ENCODE peak calls at places on chromosomes 4 and X, in nine cellular contexts. One of them, this sample, is unnamed.

GRCh38 chr4:55181606-55182005 is 56.2 kb upstream of the KDR start:
- DNase-seq in ELF-1: peak
- DNase-seq in KBM-7: no peak
- DNase-seq in left lobe of liver: no peak
- DNase-seq in stimulated activated CD4-positive, alpha-beta T cell treated with anti-CD3 and anti-CD28 coated beads, Interleukin-1b, Interleukin-23, amount 100 ng/mL, for 48 hours: no peak
- DNase-seq in COR-L47: no peak
- DNase-seq in activated B cell treated with CpG ODN at 0.5 μM for 24 hours: no peak
- DNase-seq in T follicular helper cell: no peak
- DNase-seq in stomach: no peak
- DNase-seq in this sample: no peak

GRCh38 chrX:68947882-68948605 is 119.2 kb downstream of the EFNB1 start:
- DNase-seq in ELF-1: no peak
- DNase-seq in KBM-7: no peak
- DNase-seq in left lobe of liver: no peak
- DNase-seq in stimulated activated CD4-positive, alpha-beta T cell treated with anti-CD3 and anti-CD28 coated beads, Interleukin-1b, Interleukin-23, amount 100 ng/mL, for 48 hours: no peak
- DNase-seq in COR-L47: no peak
- DNase-seq in activated B cell treated with CpG ODN at 0.5 μM for 24 hours: no peak
- DNase-seq in T follicular helper cell: no peak
- DNase-seq in stomach: no peak
- DNase-seq in this sample: no peak

GRCh38 chr4:22515145-22515887 is 550 bp downstream of the ADGRA3 start:
- DNase-seq in ELF-1: peak
- DNase-seq in KBM-7: peak
- DNase-seq in left lobe of liver: peak
- DNase-seq in stimulated activated CD4-positive, alpha-beta T cell treated with anti-CD3 and anti-CD28 coated beads, Interleukin-1b, Interleukin-23, amount 100 ng/mL, for 48 hours: peak
- DNase-seq in COR-L47: peak
- DNase-seq in activated B cell treated with CpG ODN at 0.5 μM for 24 hours: no peak
- DNase-seq in T follicular helper cell: no peak
- DNase-seq in stomach: peak
- DNase-seq in this sample: peak

GRCh38 chr4:76993787-76994641 is 44.5 kb downstream of the SEPTIN11 start:
- DNase-seq in ELF-1: no peak
- DNase-seq in KBM-7: no peak
- DNase-seq in left lobe of liver: no peak
- DNase-seq in stimulated activated CD4-positive, alpha-beta T cell treated with anti-CD3 and anti-CD28 coated beads, Interleukin-1b, Interleukin-23, amount 100 ng/mL, for 48 hours: peak
- DNase-seq in COR-L47: no peak
- DNase-seq in activated B cell treated with CpG ODN at 0.5 μM for 24 hours: no peak
- DNase-seq in T follicular helper cell: peak
- DNase-seq in stomach: no peak
- DNase-seq in this sample: no peak

GRCh38 chr4:128837198-128837597 is 27.7 kb downstream of the JADE1 start:
- DNase-seq in ELF-1: no peak
- DNase-seq in KBM-7: no peak
- DNase-seq in left lobe of liver: no peak
- DNase-seq in stimulated activated CD4-positive, alpha-beta T cell treated with anti-CD3 and anti-CD28 coated beads, Interleukin-1b, Interleukin-23, amount 100 ng/mL, for 48 hours: no peak
- DNase-seq in COR-L47: no peak
- DNase-seq in activated B cell treated with CpG ODN at 0.5 μM for 24 hours: no peak
- DNase-seq in T follicular helper cell: no peak
- DNase-seq in stomach: no peak
- DNase-seq in this sample: no peak

GRCh38 chr4:138178566-138178965 is 63.6 kb downstream of the SLC7A11 start:
- DNase-seq in ELF-1: no peak
- DNase-seq in KBM-7: no peak
- DNase-seq in left lobe of liver: no peak
- DNase-seq in stimulated activated CD4-positive, alpha-beta T cell treated with anti-CD3 and anti-CD28 coated beads, Interleukin-1b, Interleukin-23, amount 100 ng/mL, for 48 hours: no peak
- DNase-seq in COR-L47: no peak
- DNase-seq in activated B cell treated with CpG ODN at 0.5 μM for 24 hours: no peak
- DNase-seq in T follicular helper cell: no peak
- DNase-seq in stomach: no peak
- DNase-seq in this sample: no peak

GRCh38 chrX:18828832-18829404 is 121.5 kb downstream of the PPEF1 start:
- DNase-seq in ELF-1: peak
- DNase-seq in KBM-7: no peak
- DNase-seq in left lobe of liver: no peak
- DNase-seq in stimulated activated CD4-positive, alpha-beta T cell treated with anti-CD3 and anti-CD28 coated beads, Interleukin-1b, Interleukin-23, amount 100 ng/mL, for 48 hours: peak
- DNase-seq in COR-L47: no peak
- DNase-seq in activated B cell treated with CpG ODN at 0.5 μM for 24 hours: no peak
- DNase-seq in T follicular helper cell: no peak
- DNase-seq in stomach: no peak
- DNase-seq in this sample: no peak

GRCh38 chr4:112029642-112030235 is 115.5 kb upstream of the FAM241A start:
- DNase-seq in ELF-1: no peak
- DNase-seq in KBM-7: no peak
- DNase-seq in left lobe of liver: no peak
- DNase-seq in stimulated activated CD4-positive, alpha-beta T cell treated with anti-CD3 and anti-CD28 coated beads, Interleukin-1b, Interleukin-23, amount 100 ng/mL, for 48 hours: no peak
- DNase-seq in COR-L47: no peak
- DNase-seq in activated B cell treated with CpG ODN at 0.5 μM for 24 hours: no peak
- DNase-seq in T follicular helper cell: no peak
- DNase-seq in stomach: no peak
- DNase-seq in this sample: no peak

GRCh38 chr4:47839259-47839658 is 1.4 kb upstream of the CORIN start:
- DNase-seq in ELF-1: peak
- DNase-seq in KBM-7: peak
- DNase-seq in left lobe of liver: no peak
- DNase-seq in stimulated activated CD4-positive, alpha-beta T cell treated with anti-CD3 and anti-CD28 coated beads, Interleukin-1b, Interleukin-23, amount 100 ng/mL, for 48 hours: peak
- DNase-seq in COR-L47: no peak
- DNase-seq in activated B cell treated with CpG ODN at 0.5 μM for 24 hours: no peak
- DNase-seq in T follicular helper cell: no peak
- DNase-seq in stomach: no peak
- DNase-seq in this sample: no peak

GRCh38 chr4:116531870-116532269 is 553.5 kb downstream of the TRAM1L1 start:
- DNase-seq in ELF-1: peak
- DNase-seq in KBM-7: peak
- DNase-seq in left lobe of liver: no peak
- DNase-seq in stimulated activated CD4-positive, alpha-beta T cell treated with anti-CD3 and anti-CD28 coated beads, Interleukin-1b, Interleukin-23, amount 100 ng/mL, for 48 hours: no peak
- DNase-seq in COR-L47: no peak
- DNase-seq in activated B cell treated with CpG ODN at 0.5 μM for 24 hours: no peak
- DNase-seq in T follicular helper cell: no peak
- DNase-seq in stomach: no peak
- DNase-seq in this sample: no peak

GRCh38 chr4:24482871-24483270 is 101.5 kb downstream of the DHX15 start:
- DNase-seq in ELF-1: no peak
- DNase-seq in KBM-7: no peak
- DNase-seq in left lobe of liver: no peak
- DNase-seq in stimulated activated CD4-positive, alpha-beta T cell treated with anti-CD3 and anti-CD28 coated beads, Interleukin-1b, Interleukin-23, amount 100 ng/mL, for 48 hours: no peak
- DNase-seq in COR-L47: no peak
- DNase-seq in activated B cell treated with CpG ODN at 0.5 μM for 24 hours: no peak
- DNase-seq in T follicular helper cell: no peak
- DNase-seq in stomach: no peak
- DNase-seq in this sample: no peak

GRCh38 chr4:69860007-69860406 is at the start of gene SULT1E1:
- DNase-seq in ELF-1: no peak
- DNase-seq in KBM-7: peak
- DNase-seq in left lobe of liver: no peak
- DNase-seq in stimulated activated CD4-positive, alpha-beta T cell treated with anti-CD3 and anti-CD28 coated beads, Interleukin-1b, Interleukin-23, amount 100 ng/mL, for 48 hours: no peak
- DNase-seq in COR-L47: peak
- DNase-seq in activated B cell treated with CpG ODN at 0.5 μM for 24 hours: no peak
- DNase-seq in T follicular helper cell: no peak
- DNase-seq in stomach: no peak
- DNase-seq in this sample: peak

GRCh38 chrX:57951666-57952319 is 41.5 kb upstream of the ZXDA start:
- DNase-seq in ELF-1: no peak
- DNase-seq in KBM-7: peak
- DNase-seq in left lobe of liver: no peak
- DNase-seq in stimulated activated CD4-positive, alpha-beta T cell treated with anti-CD3 and anti-CD28 coated beads, Interleukin-1b, Interleukin-23, amount 100 ng/mL, for 48 hours: no peak
- DNase-seq in COR-L47: no peak
- DNase-seq in activated B cell treated with CpG ODN at 0.5 μM for 24 hours: no peak
- DNase-seq in T follicular helper cell: no peak
- DNase-seq in stomach: no peak
- DNase-seq in this sample: no peak

GRCh38 chr4:145061325-145061920 is 36.6 kb downstream of the ANAPC10 start:
- DNase-seq in ELF-1: no peak
- DNase-seq in KBM-7: peak
- DNase-seq in left lobe of liver: no peak
- DNase-seq in stimulated activated CD4-positive, alpha-beta T cell treated with anti-CD3 and anti-CD28 coated beads, Interleukin-1b, Interleukin-23, amount 100 ng/mL, for 48 hours: no peak
- DNase-seq in COR-L47: peak
- DNase-seq in activated B cell treated with CpG ODN at 0.5 μM for 24 hours: no peak
- DNase-seq in T follicular helper cell: no peak
- DNase-seq in stomach: no peak
- DNase-seq in this sample: peak

GRCh38 chrX:27309406-27309805 is 153.7 kb downstream of the PPP4R3C start:
- DNase-seq in ELF-1: no peak
- DNase-seq in KBM-7: no peak
- DNase-seq in left lobe of liver: no peak
- DNase-seq in stimulated activated CD4-positive, alpha-beta T cell treated with anti-CD3 and anti-CD28 coated beads, Interleukin-1b, Interleukin-23, amount 100 ng/mL, for 48 hours: no peak
- DNase-seq in COR-L47: no peak
- DNase-seq in activated B cell treated with CpG ODN at 0.5 μM for 24 hours: no peak
- DNase-seq in T follicular helper cell: no peak
- DNase-seq in stomach: no peak
- DNase-seq in this sample: no peak

GRCh38 chr4:102299708-102300107 is 45.6 kb downstream of the SLC39A8 start:
- DNase-seq in ELF-1: peak
- DNase-seq in KBM-7: peak
- DNase-seq in left lobe of liver: no peak
- DNase-seq in stimulated activated CD4-positive, alpha-beta T cell treated with anti-CD3 and anti-CD28 coated beads, Interleukin-1b, Interleukin-23, amount 100 ng/mL, for 48 hours: peak
- DNase-seq in COR-L47: peak
- DNase-seq in activated B cell treated with CpG ODN at 0.5 μM for 24 hours: no peak
- DNase-seq in T follicular helper cell: no peak
- DNase-seq in stomach: peak
- DNase-seq in this sample: no peak

GRCh38 chr4:121951570-121952110 is at the start of gene TRPC3:
- DNase-seq in ELF-1: peak
- DNase-seq in KBM-7: peak
- DNase-seq in left lobe of liver: no peak
- DNase-seq in stimulated activated CD4-positive, alpha-beta T cell treated with anti-CD3 and anti-CD28 coated beads, Interleukin-1b, Interleukin-23, amount 100 ng/mL, for 48 hours: peak
- DNase-seq in COR-L47: peak
- DNase-seq in activated B cell treated with CpG ODN at 0.5 μM for 24 hours: peak
- DNase-seq in T follicular helper cell: peak
- DNase-seq in stomach: peak
- DNase-seq in this sample: peak

GRCh38 chrX:149472620-149473019 is 32.5 kb downstream of the IDS start:
- DNase-seq in ELF-1: no peak
- DNase-seq in KBM-7: no peak
- DNase-seq in left lobe of liver: peak
- DNase-seq in stimulated activated CD4-positive, alpha-beta T cell treated with anti-CD3 and anti-CD28 coated beads, Interleukin-1b, Interleukin-23, amount 100 ng/mL, for 48 hours: no peak
- DNase-seq in COR-L47: no peak
- DNase-seq in activated B cell treated with CpG ODN at 0.5 μM for 24 hours: no peak
- DNase-seq in T follicular helper cell: no peak
- DNase-seq in stomach: no peak
- DNase-seq in this sample: no peak

GRCh38 chrX:118039591-118039990 is 77.0 kb downstream of the KLHL13 start:
- DNase-seq in ELF-1: no peak
- DNase-seq in KBM-7: no peak
- DNase-seq in left lobe of liver: no peak
- DNase-seq in stimulated activated CD4-positive, alpha-beta T cell treated with anti-CD3 and anti-CD28 coated beads, Interleukin-1b, Interleukin-23, amount 100 ng/mL, for 48 hours: no peak
- DNase-seq in COR-L47: no peak
- DNase-seq in activated B cell treated with CpG ODN at 0.5 μM for 24 hours: no peak
- DNase-seq in T follicular helper cell: no peak
- DNase-seq in stomach: no peak
- DNase-seq in this sample: no peak

GRCh38 chr4:123699823-123700822 is 303.5 kb downstream of the SPRY1 start:
- DNase-seq in ELF-1: no peak
- DNase-seq in KBM-7: no peak
- DNase-seq in left lobe of liver: no peak
- DNase-seq in stimulated activated CD4-positive, alpha-beta T cell treated with anti-CD3 and anti-CD28 coated beads, Interleukin-1b, Interleukin-23, amount 100 ng/mL, for 48 hours: no peak
- DNase-seq in COR-L47: no peak
- DNase-seq in activated B cell treated with CpG ODN at 0.5 μM for 24 hours: no peak
- DNase-seq in T follicular helper cell: no peak
- DNase-seq in stomach: no peak
- DNase-seq in this sample: no peak

GRCh38 chr4:158722291-158722916 is 792 bp downstream of the PPID start:
- DNase-seq in ELF-1: peak
- DNase-seq in KBM-7: peak
- DNase-seq in left lobe of liver: no peak
- DNase-seq in stimulated activated CD4-positive, alpha-beta T cell treated with anti-CD3 and anti-CD28 coated beads, Interleukin-1b, Interleukin-23, amount 100 ng/mL, for 48 hours: no peak
- DNase-seq in COR-L47: peak
- DNase-seq in activated B cell treated with CpG ODN at 0.5 μM for 24 hours: no peak
- DNase-seq in T follicular helper cell: no peak
- DNase-seq in stomach: no peak
- DNase-seq in this sample: peak

GRCh38 chrX:92224406-92224805 is 445.2 kb downstream of the PCDH11X start:
- DNase-seq in ELF-1: no peak
- DNase-seq in KBM-7: no peak
- DNase-seq in left lobe of liver: no peak
- DNase-seq in stimulated activated CD4-positive, alpha-beta T cell treated with anti-CD3 and anti-CD28 coated beads, Interleukin-1b, Interleukin-23, amount 100 ng/mL, for 48 hours: no peak
- DNase-seq in COR-L47: no peak
- DNase-seq in activated B cell treated with CpG ODN at 0.5 μM for 24 hours: no peak
- DNase-seq in T follicular helper cell: no peak
- DNase-seq in stomach: no peak
- DNase-seq in this sample: no peak

GRCh38 chr4:156763511-156763910 is 208.1 kb downstream of the PDGFC start:
- DNase-seq in ELF-1: no peak
- DNase-seq in KBM-7: no peak
- DNase-seq in left lobe of liver: no peak
- DNase-seq in stimulated activated CD4-positive, alpha-beta T cell treated with anti-CD3 and anti-CD28 coated beads, Interleukin-1b, Interleukin-23, amount 100 ng/mL, for 48 hours: no peak
- DNase-seq in COR-L47: peak
- DNase-seq in activated B cell treated with CpG ODN at 0.5 μM for 24 hours: no peak
- DNase-seq in T follicular helper cell: no peak
- DNase-seq in stomach: no peak
- DNase-seq in this sample: peak

GRCh38 chr4:97496298-97496873 is 646.9 kb downstream of the STPG2 start:
- DNase-seq in ELF-1: no peak
- DNase-seq in KBM-7: no peak
- DNase-seq in left lobe of liver: no peak
- DNase-seq in stimulated activated CD4-positive, alpha-beta T cell treated with anti-CD3 and anti-CD28 coated beads, Interleukin-1b, Interleukin-23, amount 100 ng/mL, for 48 hours: no peak
- DNase-seq in COR-L47: peak
- DNase-seq in activated B cell treated with CpG ODN at 0.5 μM for 24 hours: no peak
- DNase-seq in T follicular helper cell: no peak
- DNase-seq in stomach: no peak
- DNase-seq in this sample: no peak

GRCh38 chrX:38985375-38985774 is 184.1 kb downstream of the MID1IP1 start:
- DNase-seq in ELF-1: no peak
- DNase-seq in KBM-7: peak
- DNase-seq in left lobe of liver: no peak
- DNase-seq in stimulated activated CD4-positive, alpha-beta T cell treated with anti-CD3 and anti-CD28 coated beads, Interleukin-1b, Interleukin-23, amount 100 ng/mL, for 48 hours: no peak
- DNase-seq in COR-L47: peak
- DNase-seq in activated B cell treated with CpG ODN at 0.5 μM for 24 hours: no peak
- DNase-seq in T follicular helper cell: no peak
- DNase-seq in stomach: no peak
- DNase-seq in this sample: no peak

GRCh38 chr4:119525005-119525749 is 103.4 kb downstream of the PDE5A start:
- DNase-seq in ELF-1: no peak
- DNase-seq in KBM-7: no peak
- DNase-seq in left lobe of liver: no peak
- DNase-seq in stimulated activated CD4-positive, alpha-beta T cell treated with anti-CD3 and anti-CD28 coated beads, Interleukin-1b, Interleukin-23, amount 100 ng/mL, for 48 hours: no peak
- DNase-seq in COR-L47: no peak
- DNase-seq in activated B cell treated with CpG ODN at 0.5 μM for 24 hours: no peak
- DNase-seq in T follicular helper cell: no peak
- DNase-seq in stomach: no peak
- DNase-seq in this sample: no peak

GRCh38 chrX:71216446-71216845 is 6.6 kb upstream of the GJB1 start:
- DNase-seq in ELF-1: no peak
- DNase-seq in KBM-7: peak
- DNase-seq in left lobe of liver: peak
- DNase-seq in stimulated activated CD4-positive, alpha-beta T cell treated with anti-CD3 and anti-CD28 coated beads, Interleukin-1b, Interleukin-23, amount 100 ng/mL, for 48 hours: no peak
- DNase-seq in COR-L47: peak
- DNase-seq in activated B cell treated with CpG ODN at 0.5 μM for 24 hours: no peak
- DNase-seq in T follicular helper cell: no peak
- DNase-seq in stomach: no peak
- DNase-seq in this sample: peak

GRCh38 chr4:182560358-182560757 is 317.2 kb downstream of the TENM3 start:
- DNase-seq in ELF-1: peak
- DNase-seq in KBM-7: no peak
- DNase-seq in left lobe of liver: no peak
- DNase-seq in stimulated activated CD4-positive, alpha-beta T cell treated with anti-CD3 and anti-CD28 coated beads, Interleukin-1b, Interleukin-23, amount 100 ng/mL, for 48 hours: no peak
- DNase-seq in COR-L47: peak
- DNase-seq in activated B cell treated with CpG ODN at 0.5 μM for 24 hours: no peak
- DNase-seq in T follicular helper cell: no peak
- DNase-seq in stomach: no peak
- DNase-seq in this sample: no peak

GRCh38 chrX:41276661-41277506 is 57.1 kb upstream of the DDX3X start:
- DNase-seq in ELF-1: peak
- DNase-seq in KBM-7: peak
- DNase-seq in left lobe of liver: no peak
- DNase-seq in stimulated activated CD4-positive, alpha-beta T cell treated with anti-CD3 and anti-CD28 coated beads, Interleukin-1b, Interleukin-23, amount 100 ng/mL, for 48 hours: no peak
- DNase-seq in COR-L47: no peak
- DNase-seq in activated B cell treated with CpG ODN at 0.5 μM for 24 hours: no peak
- DNase-seq in T follicular helper cell: no peak
- DNase-seq in stomach: no peak
- DNase-seq in this sample: no peak

This sample was measured in NCI-H1105 treated with DMSO at 0.1 percent for 48 hours.